ENCODE peak calls at places on chromosomes 4 and X, in four cellular contexts. V, O, Q and X are unnamed samples.

GRCh38 chr4:7431696-7432530 is 2.8 kb downstream of the PSAPL1 start:
- DNase-seq in V (no peak), O (no peak), Q (no peak), X (no peak)

GRCh38 chr4:2141762-2142520 is 82.8 kb downstream of the NAT8L start:
- DNase-seq in Q (no peak), O (no peak), V (no peak), X (no peak)

GRCh38 chrX:42695800-42696358 is 82.1 kb downstream of the PPP1R2C start:
- DNase-seq in Q (no peak), O (no peak), V (no peak), X (no peak)

GRCh38 chr4:152949930-152950329 is 13.8 kb downstream of the FHDC1 start:
- DNase-seq in Q (no peak), V (no peak), O (no peak), X (no peak)

GRCh38 chrX:41389311-41389888 is 55.4 kb downstream of the DDX3X start:
- DNase-seq in V (no peak), O (no peak), Q (no peak), X (no peak)

GRCh38 chr4:79893441-79893840 is 179.6 kb downstream of the ANTXR2 start:
- DNase-seq in Q (no peak), V (no peak), O (no peak), X (no peak)

GRCh38 chr4:37685726-37686372 is 327 bp downstream of the RELL1 start:
- DNase-seq in Q (no peak), V (no peak), O (peak; percentile 51), X (no peak)

GRCh38 chrX:2819345-2820130 is 9.2 kb upstream of the GYG2 start:
- DNase-seq in V (no peak), O (no peak), Q (no peak), X (no peak)

GRCh38 chr4:138672393-138672976 is 343.1 kb upstream of the NOCT start:
- DNase-seq in O (no peak), Q (no peak), V (no peak), X (no peak)

GRCh38 chrX:109732319-109732779 is 708 bp downstream of the ACSL4 start:
- DNase-seq in Q (no peak), O (peak; percentile 3), V (no peak), X (no peak)

GRCh38 chrX:50838820-50839600 is 25.0 kb upstream of the SHROOM4 start:
- DNase-seq in O (no peak), Q (no peak), V (no peak), X (no peak)

GRCh38 chrX:20431486-20431885 is 164.8 kb upstream of the RPS6KA3 start:
- DNase-seq in O (no peak), V (no peak), Q (no peak), X (no peak)

GRCh38 chrX:144601010-144601409 is 646.3 kb upstream of the SPANXN1 start:
- DNase-seq in V (no peak), Q (no peak), O (no peak), X (no peak)
- H3K9me3 ChIP-seq in V (no peaks in the 10 kb centered on the region), Q (no peaks in the 10 kb centered on the region), O (no peaks in the 10 kb centered on the region), X (no peaks in the 10 kb centered on the region)

GRCh38 chr4:147233-147632 is 22.9 kb downstream of the ZNF718 start:
- DNase-seq in Q (no peak), V (no peak), O (no peak), X (no peak)

DNA sequence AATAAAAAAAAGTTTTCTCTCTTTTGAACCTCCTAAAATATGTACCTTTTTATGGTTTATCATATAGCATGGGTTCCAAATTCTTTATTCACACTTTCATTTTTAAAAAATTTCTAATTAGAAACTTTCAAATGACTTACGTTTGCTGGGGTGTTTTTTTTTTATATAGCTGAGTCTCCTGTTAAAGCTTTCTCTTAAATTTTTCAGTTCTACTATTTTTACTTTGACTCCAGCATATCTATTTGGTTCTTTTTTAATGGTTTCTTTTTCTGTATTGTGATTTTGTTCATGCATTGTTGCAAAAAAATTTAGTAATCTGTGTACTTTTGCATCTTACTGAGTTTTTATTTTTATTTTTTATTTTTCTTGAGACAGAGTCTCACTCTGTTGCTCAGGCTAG is 22.3 kb downstream of the ZNF718 start:
- DNase-seq in V (no peak), O (no peak), Q (no peak), X (no peak)
- H3K9me3 ChIP-seq in V (peaks cover 20% of the 10 kb centered on the region), O (peaks cover 95% of the 10 kb centered on the region), Q (peaks cover 100% of the 10 kb centered on the region), X (no peaks in the 10 kb centered on the region)

GRCh38 chr4:148632476-148632875 is 190.3 kb upstream of the NR3C2 start:
- DNase-seq in O (no peak), V (no peak), Q (no peak), X (no peak)
- H3K9me3 ChIP-seq in O (peaks cover 4% of the 10 kb centered on the region), V (no peaks in the 10 kb centered on the region), Q (peaks cover 6% of the 10 kb centered on the region), X (no peaks in the 10 kb centered on the region)

DNA sequence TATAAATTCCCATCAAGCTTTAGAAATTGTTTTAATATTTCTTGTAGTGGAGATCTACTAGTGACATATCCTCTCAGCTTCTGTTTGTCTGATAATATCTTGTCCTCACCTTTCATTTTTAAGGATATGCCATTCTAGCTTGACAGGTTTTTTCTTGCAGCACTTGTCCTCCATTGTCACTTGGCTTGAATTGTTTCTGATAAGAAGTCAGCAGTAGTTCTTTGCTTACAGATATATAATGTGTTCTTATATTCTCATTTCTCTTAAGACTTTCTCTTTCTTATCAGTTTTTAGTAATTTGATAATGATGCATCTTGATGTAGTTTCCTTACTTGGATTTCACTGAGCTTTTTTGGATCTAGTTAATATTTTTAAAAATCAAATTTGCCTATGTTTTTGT is 120.6 kb upstream of the NUDT6 start:
- DNase-seq in Q (no peak), O (no peak), V (peak; percentile 3), X (no peak)
- H3K9me3 ChIP-seq in Q (peaks cover 30% of the 10 kb centered on the region), O (peaks cover 24% of the 10 kb centered on the region), V (peaks cover 27% of the 10 kb centered on the region), X (peaks cover 5% of the 10 kb centered on the region)

DNA sequence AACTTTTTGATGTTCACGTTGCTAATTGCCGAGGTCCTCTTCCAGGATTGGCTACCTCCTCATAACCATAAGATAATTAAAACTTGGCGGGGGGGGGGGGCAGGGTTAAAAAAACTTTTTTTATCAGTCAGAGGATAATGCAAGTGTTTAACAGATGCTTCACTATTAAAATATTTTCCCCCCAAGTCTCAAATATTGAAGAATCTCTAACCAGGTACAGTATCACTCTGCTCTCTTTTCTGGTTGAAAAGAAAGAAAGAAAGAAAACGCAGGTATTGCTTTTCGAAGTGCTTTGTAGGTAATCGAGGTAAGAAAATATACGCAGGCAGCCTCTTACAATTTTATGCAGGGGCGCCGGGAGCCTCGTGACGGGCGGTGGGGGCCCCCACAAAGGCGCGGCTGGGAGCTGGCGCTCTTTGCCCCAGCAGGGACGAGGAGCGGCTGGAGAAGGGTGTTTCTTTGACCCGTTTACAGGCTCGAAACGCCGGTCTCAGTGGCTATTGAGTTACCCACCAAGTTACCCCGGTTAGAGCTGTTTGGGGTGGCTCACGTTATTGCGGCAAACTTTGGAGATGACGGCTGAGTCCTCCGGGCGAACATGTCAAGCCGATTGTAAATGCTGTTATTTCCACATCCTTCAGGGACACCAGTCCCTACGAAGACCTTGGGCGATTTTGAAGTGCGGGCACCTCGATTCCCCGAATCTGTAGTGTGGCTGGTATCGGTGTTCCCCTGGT is 465 bp upstream of the HAND2 start:
- DNase-seq in Q (no peak), O (no peak), V (no peak), X (no peak)
- H3K9me3 ChIP-seq in Q (no peaks in the 10 kb centered on the region), O (peaks cover 11% of the 10 kb centered on the region), V (no peaks in the 10 kb centered on the region), X (no peaks in the 10 kb centered on the region)

GRCh38 chr4:177356921-177357320 is 47.2 kb downstream of the NEIL3 start:
- DNase-seq in V (no peak), O (no peak), Q (no peak), X (no peak)
- H3K9me3 ChIP-seq in V (no peaks in the 10 kb centered on the region), O (no peaks in the 10 kb centered on the region), Q (no peaks in the 10 kb centered on the region), X (no peaks in the 10 kb centered on the region)

GRCh38 chr4:26836539-26836938 is 24.1 kb upstream of the STIM2 start:
- DNase-seq in V (no peak), O (no peak), Q (no peak), X (no peak)

GRCh38 chr4:26838055-26838842 is 22.4 kb upstream of the STIM2 start:
- DNase-seq in Q (no peak), O (no peak), V (no peak), X (no peak)

GRCh38 chr4:26839016-26839415 is 21.6 kb upstream of the STIM2 start:
- DNase-seq in Q (no peak), V (no peak), O (no peak), X (no peak)

GRCh38 chr4:26839534-26839951 is 21.1 kb upstream of the STIM2 start:
- DNase-seq in V (no peak), O (no peak), Q (no peak), X (no peak)
- H3K9me3 ChIP-seq in V (no peaks in the 10 kb centered on the region), O (peaks cover 6% of the 10 kb centered on the region), Q (no peaks in the 10 kb centered on the region), X (no peaks in the 10 kb centered on the region)